ENCODE peak calls at places on chromosomes 2 and 18, in seven cellular contexts. L, V, J, A, X, W and T are unnamed samples.

GRCh38 chr2:13681936-13682335 is 950.6 kb upstream of the LRATD1 start:
- DNase-seq in A (no peak), X (no peak), V (no peak), W (no peak), J (no peak), L (no peak), T (no peak)

GRCh38 chr2:146634256-146635068 is 1210.4 kb upstream of the ACVR2A start:
- DNase-seq in X (no peak), L (no peak), V (no peak), W (no peak), J (no peak), A (no peak), T (peak)

GRCh38 chr2:71468279-71469015 is 15.1 kb downstream of the DYSF start:
- DNase-seq in W (no peak), X (no peak), J (no peak), A (no peak), L (no peak), V (no peak), T (no peak)

GRCh38 chr2:203819434-203820133 is 48.0 kb upstream of the CTLA4 start:
- DNase-seq in L (no peak), W (no peak), J (no peak), X (no peak), A (no peak), V (no peak), T (no peak)

GRCh38 chr18:596288-596881 is 403 bp upstream of the CLUL1 start:
- DNase-seq in V (no peak), X (no peak), L (no peak), J (no peak), A (peak), W (no peak), T (no peak)

GRCh38 chr2:203928849-203929248 is 7.7 kb upstream of the ICOS start:
- DNase-seq in V (no peak), X (no peak), J (no peak), A (peak), W (no peak), L (no peak), T (peak)

GRCh38 chr2:104125096-104125495 is 728.8 kb upstream of the POU3F3 start:
- DNase-seq in V (no peak), L (no peak), A (no peak), X (no peak), W (no peak), J (no peak), T (no peak)

GRCh38 chr2:157789933-157790511 is 86.1 kb downstream of the ACVR1 start:
- DNase-seq in V (peak), L (peak), W (peak), X (peak), J (peak), A (no peak), T (no peak)

GRCh38 chr2:85796549-85797262 is 42.9 kb downstream of the ATOH8 start:
- DNase-seq in A (no peak), V (no peak), L (peak), X (peak), W (no peak), J (peak), T (peak)

GRCh38 chr2:3483227-3483985 is 35.9 kb downstream of the ADI1 start:
- DNase-seq in W (peak), X (peak), L (peak), A (no peak), V (no peak), J (peak), T (peak)

GRCh38 chr2:98346259-98347236 is at the start of gene CNGA3:
- DNase-seq in L (peak), X (no peak), A (no peak), V (no peak), W (no peak), J (no peak), T (peak)

GRCh38 chr2:199019898-199020507 is 437.7 kb downstream of the SATB2 start:
- DNase-seq in W (no peak), J (no peak), X (no peak), L (no peak), V (no peak), A (peak), T (peak)

GRCh38 chr2:67108231-67108630 is 288.9 kb upstream of the ETAA1 start:
- DNase-seq in V (no peak), A (no peak), L (no peak), X (no peak), J (no peak), W (no peak), T (no peak)

GRCh38 chr2:26614205-26615128 is 26.7 kb downstream of the CIB4 start:
- DNase-seq in J (peak), A (no peak), X (no peak), W (peak), L (no peak), V (no peak), T (no peak)

GRCh38 chr18:35590935-35591334 is 9.4 kb downstream of the GALNT1 start:
- DNase-seq in L (no peak), X (no peak), A (no peak), W (no peak), V (no peak), J (no peak), T (no peak)

GRCh38 chr2:133955174-133955573 is 298.7 kb upstream of the MGAT5 start:
- DNase-seq in W (no peak), L (no peak), X (no peak), A (no peak), V (no peak), J (no peak), T (no peak)

GRCh38 chr2:71223767-71224333 is 3.1 kb downstream of the PAIP2B start:
- DNase-seq in J (peak), W (no peak), L (peak), X (peak), A (peak), V (peak), T (peak)

GRCh38 chr2:24651643-24652003 is 141.6 kb downstream of the PTRHD1 start:
- DNase-seq in A (no peak), X (no peak), L (no peak), W (no peak), V (no peak), J (no peak), T (no peak)

GRCh38 chr2:6301426-6301825 is 564.3 kb downstream of the CMPK2 start:
- DNase-seq in J (no peak), A (no peak), V (no peak), X (no peak), W (no peak), L (no peak), T (no peak)

GRCh38 chr2:136281281-136282117 is 163.6 kb upstream of the CXCR4 start:
- DNase-seq in W (no peak), A (no peak), L (no peak), V (no peak), X (no peak), J (no peak), T (no peak)

GRCh38 chr2:26970928-26971627 is 641 bp downstream of the MAPRE3 start:
- DNase-seq in X (peak), L (no peak), J (no peak), V (no peak), W (no peak), A (no peak), T (peak)

GRCh38 chr2:68743531-68743930 is 8.9 kb downstream of the ARHGAP25 start:
- DNase-seq in X (no peak), L (no peak), A (no peak), J (no peak), W (no peak), V (peak), T (no peak)

GRCh38 chr2:208619993-208620392 is 213.4 kb downstream of the PTH2R start:
- DNase-seq in J (no peak), X (no peak), V (no peak), L (no peak), W (no peak), A (no peak), T (no peak)

GRCh38 chr2:75632091-75632704 is 14.4 kb upstream of the MRPL19 start:
- DNase-seq in J (no peak), A (no peak), W (no peak), V (no peak), X (peak), L (no peak), T (no peak)

GRCh38 chr2:24859968-24860600 is 60.0 kb downstream of the ADCY3 start:
- DNase-seq in V (no peak), W (no peak), L (no peak), A (no peak), J (no peak), X (no peak), T (no peak)

GRCh38 chr2:98140210-98140609 is 53.2 kb downstream of the VWA3B start:
- DNase-seq in V (no peak), A (no peak), L (no peak), X (no peak), W (no peak), J (no peak), T (peak)

GRCh38 chr2:45344502-45344901 is 266.6 kb downstream of the SRBD1 start:
- DNase-seq in V (no peak), A (no peak), L (no peak), J (no peak), X (no peak), W (no peak), T (no peak)

GRCh38 chr2:1593371-1594205 is 150.7 kb downstream of the PXDN start:
- DNase-seq in X (no peak), L (no peak), V (peak), J (no peak), W (peak), A (no peak), T (peak)

GRCh38 chr18:49926076-49926745 is 112.9 kb upstream of the ACAA2 start:
- DNase-seq in X (no peak), A (no peak), L (no peak), W (no peak), V (no peak), J (no peak), T (no peak)

GRCh38 chr18:57833441-57834101 is 30.5 kb upstream of the ATP8B1 start:
- DNase-seq in W (no peak), V (no peak), J (no peak), L (no peak), X (no peak), A (no peak), T (peak)

GRCh38 chr2:48508461-48509124 is 21.4 kb upstream of the STON1 start:
- DNase-seq in J (no peak), W (no peak), V (no peak), A (no peak), L (peak), X (no peak), T (peak)

GRCh38 chr2:16395601-16396000 is 270.0 kb downstream of the CYRIA start:
- DNase-seq in V (no peak), L (no peak), J (no peak), W (no peak), X (no peak), A (no peak), T (no peak)

GRCh38 chr2:128473175-128474013 is 154.7 kb upstream of the HS6ST1 start:
- DNase-seq in X (no peak), V (peak), A (peak), W (peak), J (peak), L (peak), T (peak)

GRCh38 chr2:33967103-33967502 is 368.0 kb upstream of the FAM98A start:
- DNase-seq in J (no peak), W (no peak), A (no peak), X (no peak), L (no peak), V (no peak), T (no peak)

GRCh38 chr2:16127958-16128357 is 187.6 kb downstream of the MYCN start:
- DNase-seq in A (no peak), L (no peak), X (no peak), J (no peak), W (no peak), V (no peak), T (no peak)

GRCh38 chr2:201936817-201937216 is 96.8 kb upstream of the FZD7 start:
- DNase-seq in W (no peak), J (no peak), X (no peak), A (no peak), L (peak), V (no peak), T (no peak)

GRCh38 chr2:154452906-154453493 is 245.5 kb upstream of the KCNJ3 start:
- DNase-seq in A (peak), L (no peak), J (no peak), W (no peak), V (no peak), X (no peak), T (peak)

GRCh38 chr2:164457271-164457670 is 164.0 kb downstream of the GRB14 start:
- DNase-seq in J (no peak), W (no peak), X (no peak), L (no peak), A (no peak), V (no peak), T (no peak)

GRCh38 chr2:206531996-206532543 is 88.7 kb downstream of the ADAM23 start:
- DNase-seq in J (no peak), W (no peak), A (no peak), L (no peak), V (no peak), X (no peak), T (no peak)

GRCh38 chr2:206540757-206541156 is 97.4 kb downstream of the ADAM23 start:
- DNase-seq in A (no peak), L (no peak), W (no peak), J (no peak), V (no peak), X (no peak), T (no peak)

GRCh38 chr2:206533977-206534376 is 90.6 kb downstream of the ADAM23 start:
- DNase-seq in V (no peak), A (no peak), J (no peak), W (no peak), L (no peak), X (no peak), T (no peak)

GRCh38 chr2:206535587-206535986 is 92.3 kb downstream of the ADAM23 start:
- DNase-seq in A (no peak), V (no peak), X (no peak), J (no peak), W (no peak), L (no peak), T (no peak)
- H3K4me3 ChIP-seq in A (no peak), V (no peak), X (no peak), J (no peak), W (no peak), L (no peak), T (no peak)

DNA sequence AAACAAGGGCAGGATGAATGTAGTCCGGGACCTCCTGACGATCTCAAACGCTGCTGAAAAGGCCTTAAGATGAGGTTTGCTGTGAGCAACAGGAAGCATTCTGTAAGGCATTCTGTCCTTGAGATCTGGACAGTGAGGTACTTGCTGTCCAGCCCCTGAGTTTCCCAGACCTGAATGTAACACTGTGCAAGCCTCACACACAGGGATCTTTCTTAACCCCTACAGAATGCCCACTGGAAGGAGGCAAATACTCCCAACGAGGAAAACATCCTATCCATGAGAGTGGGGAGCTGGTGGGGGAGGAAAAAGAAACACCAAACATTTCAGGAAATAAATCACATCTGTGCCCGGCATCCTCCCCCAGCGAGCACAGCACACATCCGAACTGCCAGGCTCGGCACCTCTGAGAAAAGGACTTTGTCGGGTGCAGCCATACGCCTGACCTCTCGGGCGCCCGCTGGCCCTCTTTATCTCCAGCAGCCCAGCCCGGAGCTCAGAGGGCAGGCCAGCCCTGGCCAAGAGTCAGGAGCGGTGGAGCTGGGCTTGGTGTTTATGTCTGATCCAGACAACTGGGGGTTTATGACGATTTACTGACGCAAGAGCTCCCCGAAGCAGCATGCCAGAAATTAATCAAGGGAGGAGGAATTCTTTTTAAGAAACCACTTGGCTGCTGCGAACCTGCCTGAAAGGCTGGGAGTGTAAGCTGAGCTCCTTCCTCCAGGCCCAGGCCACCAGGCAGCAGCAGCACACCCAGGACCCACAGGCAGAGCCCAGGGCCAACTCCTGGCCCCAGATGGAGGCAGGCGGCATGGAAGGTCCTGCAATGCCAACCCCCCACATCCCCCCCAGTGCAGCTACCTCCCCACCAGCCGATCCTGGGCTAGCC is 72.3 kb downstream of the HDAC4 start:
- DNase-seq in W (no peak), X (peak), V (peak), J (peak), L (peak), A (no peak), T (peak)
- TF ChIP-seq CTCF in W (no peak), X (peak), V (no peak), J (no peak), L (no peak), A (no peak), T (peak)

GRCh38 chr18:76980663-76981387 is 151.8 kb downstream of the MBP start:
- DNase-seq in J (no peak), W (no peak), V (no peak), L (no peak), A (peak), X (no peak), T (no peak)
- H3K4me3 ChIP-seq in J (no peak), W (no peak), V (no peak), L (no peak), A (peak), X (no peak), T (no peak)

DNA sequence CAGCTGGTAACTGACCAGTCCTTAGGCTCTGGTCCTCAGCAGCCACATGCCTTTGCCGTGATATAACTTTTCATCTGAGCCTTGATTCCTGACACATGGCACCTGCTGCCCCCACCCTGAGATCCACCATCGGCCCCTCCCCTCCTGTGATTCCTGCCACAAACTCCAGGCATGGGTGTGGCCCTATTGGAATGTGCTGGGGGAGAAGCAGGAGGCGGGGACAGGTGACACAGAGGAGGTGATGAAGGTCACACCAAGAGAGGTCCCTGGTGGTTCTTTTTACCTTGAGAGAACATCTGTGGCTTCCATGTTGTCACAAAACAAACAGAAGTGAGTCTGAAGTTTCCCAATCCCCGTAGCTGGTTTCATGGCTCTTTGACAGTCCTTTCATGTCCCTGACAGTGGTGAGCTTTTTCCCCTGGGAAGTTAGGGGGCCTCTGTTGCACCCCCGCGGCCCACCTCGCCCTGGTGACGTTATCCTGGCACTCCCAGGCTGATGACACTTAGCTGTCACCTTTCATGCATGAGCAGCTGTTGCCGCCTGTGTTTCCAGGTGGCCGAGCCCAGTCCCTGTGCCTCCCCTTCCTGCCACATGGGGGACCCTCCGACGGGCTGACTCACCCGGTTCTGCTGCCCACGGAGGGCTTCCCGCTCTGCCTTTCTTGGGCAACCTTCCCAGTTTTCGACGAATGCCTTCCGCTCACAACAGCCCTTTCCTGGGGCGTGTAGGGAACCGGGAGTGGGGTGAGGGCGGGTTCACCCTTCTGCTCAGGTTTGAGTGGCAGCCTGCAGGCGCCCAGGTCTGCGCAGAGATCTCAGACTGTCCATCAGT is 66.3 kb upstream of the GLI2 start:
- DNase-seq in A (peak), V (no peak), W (peak), X (no peak), J (peak), L (no peak), T (peak)
- TF ChIP-seq CTCF in A (peak), V (peak), W (peak), X (no peak), J (no peak), L (no peak), T (peak)